ENCODE peak calls at places on chromosomes 11 and 22, in nine cellular contexts. One of them, this sample, is unnamed.

GRCh38 chr11:1011320-1011698 is 25.2 kb downstream of the MUC6 start:
- DNase-seq in Caco-2: no peak
- DNase-seq in fibroblast of lung: no peak
- DNase-seq in CD4-positive, CD25-positive, alpha-beta regulatory T cell: no peak
- DNase-seq in neuronal stem cell: no peak
- DNase-seq in OCI-LY7: no peak
- DNase-seq in GM12865: no peak
- DNase-seq in IMR-90: no peak
- DNase-seq in cardiac fibroblast: no peak
- DNase-seq in this sample: no peak

GRCh38 chr11:121894581-121894980 is 221.4 kb downstream of the BLID start:
- DNase-seq in Caco-2: no peak
- DNase-seq in fibroblast of lung: peak
- DNase-seq in CD4-positive, CD25-positive, alpha-beta regulatory T cell: no peak
- DNase-seq in neuronal stem cell: no peak
- DNase-seq in OCI-LY7: no peak
- DNase-seq in GM12865: no peak
- DNase-seq in IMR-90: peak
- DNase-seq in cardiac fibroblast: no peak
- DNase-seq in this sample: peak

GRCh38 chr11:35969089-35970046 is 25.5 kb downstream of the LDLRAD3 start:
- DNase-seq in Caco-2: peak
- DNase-seq in fibroblast of lung: no peak
- DNase-seq in CD4-positive, CD25-positive, alpha-beta regulatory T cell: no peak
- DNase-seq in neuronal stem cell: no peak
- DNase-seq in OCI-LY7: no peak
- DNase-seq in GM12865: peak
- DNase-seq in IMR-90: peak
- DNase-seq in cardiac fibroblast: no peak
- DNase-seq in this sample: peak

GRCh38 chr11:64251722-64251985 is 324 bp downstream of the PLCB3 start:
- DNase-seq in Caco-2: no peak
- DNase-seq in fibroblast of lung: no peak
- DNase-seq in CD4-positive, CD25-positive, alpha-beta regulatory T cell: no peak
- DNase-seq in neuronal stem cell: no peak
- DNase-seq in OCI-LY7: no peak
- DNase-seq in GM12865: no peak
- DNase-seq in IMR-90: no peak
- DNase-seq in cardiac fibroblast: no peak
- DNase-seq in this sample: no peak

GRCh38 chr22:46038516-46039430 is 61.8 kb upstream of the WNT7B start:
- DNase-seq in Caco-2: no peak
- DNase-seq in fibroblast of lung: no peak
- DNase-seq in CD4-positive, CD25-positive, alpha-beta regulatory T cell: no peak
- DNase-seq in neuronal stem cell: no peak
- DNase-seq in OCI-LY7: no peak
- DNase-seq in GM12865: no peak
- DNase-seq in IMR-90: no peak
- DNase-seq in cardiac fibroblast: no peak
- DNase-seq in this sample: no peak

GRCh38 chr11:36251716-36252307 is 37.4 kb downstream of the COMMD9 start:
- DNase-seq in Caco-2: no peak
- DNase-seq in fibroblast of lung: no peak
- DNase-seq in CD4-positive, CD25-positive, alpha-beta regulatory T cell: no peak
- DNase-seq in neuronal stem cell: no peak
- DNase-seq in OCI-LY7: no peak
- DNase-seq in GM12865: no peak
- DNase-seq in IMR-90: no peak
- DNase-seq in cardiac fibroblast: no peak
- DNase-seq in this sample: no peak

GRCh38 chr11:85742873-85743275 is 56.9 kb upstream of the CCDC89 start:
- DNase-seq in Caco-2: no peak
- DNase-seq in fibroblast of lung: no peak
- DNase-seq in CD4-positive, CD25-positive, alpha-beta regulatory T cell: no peak
- DNase-seq in neuronal stem cell: no peak
- DNase-seq in OCI-LY7: no peak
- DNase-seq in GM12865: no peak
- DNase-seq in IMR-90: no peak
- DNase-seq in cardiac fibroblast: no peak
- DNase-seq in this sample: no peak

GRCh38 chr22:36432592-36433317 is 45.0 kb upstream of the MYH9 start:
- DNase-seq in Caco-2: no peak
- DNase-seq in fibroblast of lung: peak
- DNase-seq in CD4-positive, CD25-positive, alpha-beta regulatory T cell: no peak
- DNase-seq in neuronal stem cell: no peak
- DNase-seq in OCI-LY7: no peak
- DNase-seq in GM12865: no peak
- DNase-seq in IMR-90: no peak
- DNase-seq in cardiac fibroblast: peak
- DNase-seq in this sample: no peak

GRCh38 chr11:130763087-130763980 is 152.9 kb downstream of the SNX19 start:
- DNase-seq in Caco-2: no peak
- DNase-seq in fibroblast of lung: peak
- DNase-seq in CD4-positive, CD25-positive, alpha-beta regulatory T cell: no peak
- DNase-seq in neuronal stem cell: no peak
- DNase-seq in OCI-LY7: no peak
- DNase-seq in GM12865: no peak
- DNase-seq in IMR-90: peak
- DNase-seq in cardiac fibroblast: no peak
- DNase-seq in this sample: peak

DNA sequence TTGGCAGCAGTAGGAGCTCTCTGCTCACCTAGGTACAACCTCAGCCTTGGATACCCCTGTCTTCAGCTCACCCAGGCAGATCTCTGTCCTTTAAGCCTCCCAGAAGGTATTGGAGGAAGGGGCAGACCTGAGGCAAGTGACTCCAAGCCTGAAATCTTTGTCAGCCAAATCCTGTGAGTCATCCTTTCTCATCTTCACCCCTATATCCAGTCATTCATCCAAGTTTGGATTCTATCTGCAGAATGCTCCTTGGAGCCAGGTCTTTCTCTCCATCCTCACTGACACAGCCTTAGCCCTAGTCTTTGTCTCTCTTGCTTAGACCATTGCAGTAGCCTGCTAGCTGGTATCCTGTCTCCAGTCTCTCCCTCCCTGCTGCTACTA is 10.4 kb upstream of the THY1 start:
- DNase-seq in Caco-2: no peak
- DNase-seq in fibroblast of lung: peak
- DNase-seq in CD4-positive, CD25-positive, alpha-beta regulatory T cell: no peak
- DNase-seq in neuronal stem cell: no peak
- DNase-seq in OCI-LY7: no peak
- DNase-seq in GM12865: no peak
- DNase-seq in IMR-90: peak
- DNase-seq in cardiac fibroblast: peak
- DNase-seq in this sample: peak
- H3K4me3 ChIP-seq in Caco-2: no peak
- H3K4me3 ChIP-seq in fibroblast of lung: peak
- H3K4me3 ChIP-seq in CD4-positive, CD25-positive, alpha-beta regulatory T cell: no peak
- H3K4me3 ChIP-seq in neuronal stem cell: no peak
- H3K4me3 ChIP-seq in OCI-LY7: no peak
- H3K4me3 ChIP-seq in GM12865: no peak
- H3K4me3 ChIP-seq in IMR-90: no peak
- H3K4me3 ChIP-seq in cardiac fibroblast: no peak
- H3K4me3 ChIP-seq in this sample: peak

GRCh38 chr11:70270104-70270876 is at the start of gene PPFIA1:
- DNase-seq in Caco-2: peak
- DNase-seq in fibroblast of lung: peak
- DNase-seq in CD4-positive, CD25-positive, alpha-beta regulatory T cell: peak
- DNase-seq in neuronal stem cell: peak
- DNase-seq in OCI-LY7: peak
- DNase-seq in GM12865: peak
- DNase-seq in IMR-90: peak
- DNase-seq in cardiac fibroblast: peak
- DNase-seq in this sample: peak

GRCh38 chr11:70271635-70271953 is 1.1 kb downstream of the PPFIA1 start:
- DNase-seq in Caco-2: no peak
- DNase-seq in fibroblast of lung: no peak
- DNase-seq in CD4-positive, CD25-positive, alpha-beta regulatory T cell: no peak
- DNase-seq in neuronal stem cell: no peak
- DNase-seq in OCI-LY7: no peak
- DNase-seq in GM12865: no peak
- DNase-seq in IMR-90: no peak
- DNase-seq in cardiac fibroblast: no peak
- DNase-seq in this sample: no peak

GRCh38 chr11:70270877-70271634 is 566 bp downstream of the PPFIA1 start:
- DNase-seq in Caco-2: peak
- DNase-seq in fibroblast of lung: peak
- DNase-seq in CD4-positive, CD25-positive, alpha-beta regulatory T cell: no peak
- DNase-seq in neuronal stem cell: peak
- DNase-seq in OCI-LY7: peak
- DNase-seq in GM12865: peak
- DNase-seq in IMR-90: peak
- DNase-seq in cardiac fibroblast: peak
- DNase-seq in this sample: peak

GRCh38 chr11:70268526-70268925 is 2.0 kb upstream of the PPFIA1 start:
- DNase-seq in Caco-2: no peak
- DNase-seq in fibroblast of lung: no peak
- DNase-seq in CD4-positive, CD25-positive, alpha-beta regulatory T cell: no peak
- DNase-seq in neuronal stem cell: no peak
- DNase-seq in OCI-LY7: no peak
- DNase-seq in GM12865: no peak
- DNase-seq in IMR-90: no peak
- DNase-seq in cardiac fibroblast: no peak
- DNase-seq in this sample: no peak

DNA sequence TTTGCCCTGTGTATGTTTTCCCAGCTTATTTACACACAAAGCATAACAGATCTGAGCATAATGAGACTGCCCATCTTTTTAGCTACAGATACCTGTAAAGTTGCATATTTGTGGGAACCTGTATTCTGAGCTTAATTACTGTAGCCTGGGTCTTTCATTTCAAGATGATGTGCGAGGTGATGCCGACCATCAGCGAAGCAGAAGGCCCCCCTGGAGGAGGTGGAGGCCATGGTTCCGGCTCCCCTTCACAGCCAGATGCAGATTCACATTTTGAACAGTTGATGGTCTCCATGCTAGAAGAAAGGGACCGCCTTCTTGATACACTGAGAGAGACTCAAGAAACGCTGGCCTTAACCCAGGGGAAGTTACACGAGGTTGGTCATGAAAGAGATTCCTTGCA is 1.5 kb downstream of the PPFIA1 start:
- DNase-seq in Caco-2: no peak
- DNase-seq in fibroblast of lung: no peak
- DNase-seq in CD4-positive, CD25-positive, alpha-beta regulatory T cell: no peak
- DNase-seq in neuronal stem cell: no peak
- DNase-seq in OCI-LY7: no peak
- DNase-seq in GM12865: no peak
- DNase-seq in IMR-90: no peak
- DNase-seq in cardiac fibroblast: no peak
- DNase-seq in this sample: no peak
- H3K4me3 ChIP-seq in Caco-2: peak
- H3K4me3 ChIP-seq in fibroblast of lung: peak
- H3K4me3 ChIP-seq in CD4-positive, CD25-positive, alpha-beta regulatory T cell: peak
- H3K4me3 ChIP-seq in neuronal stem cell: peak
- H3K4me3 ChIP-seq in OCI-LY7: peak
- H3K4me3 ChIP-seq in GM12865: no peak
- H3K4me3 ChIP-seq in IMR-90: no peak
- H3K4me3 ChIP-seq in cardiac fibroblast: no peak
- H3K4me3 ChIP-seq in this sample: peak

DNA sequence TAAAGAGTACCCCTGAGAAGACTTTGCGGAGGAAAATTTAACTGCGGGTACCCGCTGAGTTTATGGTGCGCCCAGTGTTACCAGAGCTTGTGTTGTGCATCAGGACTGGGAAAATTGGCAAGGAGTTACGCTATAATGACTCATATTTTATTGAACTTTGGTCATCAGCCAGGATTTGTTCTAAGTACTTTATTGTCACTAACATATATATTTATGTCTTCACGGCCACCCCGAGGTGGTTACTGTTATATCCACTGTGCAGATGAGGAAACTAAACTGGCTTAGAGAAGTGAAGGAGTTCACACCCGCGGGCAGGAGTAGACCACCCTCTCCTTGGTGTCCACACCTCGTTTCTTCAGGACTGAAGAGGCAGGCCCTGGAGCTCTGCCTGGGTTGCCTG is 662 bp downstream of the ACCS start:
- DNase-seq in Caco-2: no peak
- DNase-seq in fibroblast of lung: peak
- DNase-seq in CD4-positive, CD25-positive, alpha-beta regulatory T cell: no peak
- DNase-seq in neuronal stem cell: no peak
- DNase-seq in OCI-LY7: no peak
- DNase-seq in GM12865: no peak
- DNase-seq in IMR-90: peak
- DNase-seq in cardiac fibroblast: peak
- DNase-seq in this sample: peak
- H3K4me3 ChIP-seq in Caco-2: peak
- H3K4me3 ChIP-seq in fibroblast of lung: peak
- H3K4me3 ChIP-seq in CD4-positive, CD25-positive, alpha-beta regulatory T cell: peak
- H3K4me3 ChIP-seq in neuronal stem cell: no peak
- H3K4me3 ChIP-seq in OCI-LY7: no peak
- H3K4me3 ChIP-seq in GM12865: peak
- H3K4me3 ChIP-seq in IMR-90: peak
- H3K4me3 ChIP-seq in cardiac fibroblast: peak
- H3K4me3 ChIP-seq in this sample: peak

GRCh38 chr11:46916251-46916650 is 2.1 kb downstream of the LRP4 start:
- DNase-seq in Caco-2: no peak
- DNase-seq in fibroblast of lung: no peak
- DNase-seq in CD4-positive, CD25-positive, alpha-beta regulatory T cell: no peak
- DNase-seq in neuronal stem cell: no peak
- DNase-seq in OCI-LY7: no peak
- DNase-seq in GM12865: no peak
- DNase-seq in IMR-90: no peak
- DNase-seq in cardiac fibroblast: no peak
- DNase-seq in this sample: no peak
- H3K4me3 ChIP-seq in Caco-2: peak
- H3K4me3 ChIP-seq in fibroblast of lung: peak
- H3K4me3 ChIP-seq in CD4-positive, CD25-positive, alpha-beta regulatory T cell: peak
- H3K4me3 ChIP-seq in neuronal stem cell: peak
- H3K4me3 ChIP-seq in OCI-LY7: peak
- H3K4me3 ChIP-seq in GM12865: no peak
- H3K4me3 ChIP-seq in IMR-90: peak
- H3K4me3 ChIP-seq in cardiac fibroblast: peak
- H3K4me3 ChIP-seq in this sample: peak

GRCh38 chr22:17706451-17706900 is 67.8 kb downstream of the BID start:
- DNase-seq in Caco-2: no peak
- DNase-seq in fibroblast of lung: peak
- DNase-seq in CD4-positive, CD25-positive, alpha-beta regulatory T cell: peak
- DNase-seq in neuronal stem cell: no peak
- DNase-seq in OCI-LY7: peak
- DNase-seq in GM12865: peak
- DNase-seq in IMR-90: peak
- DNase-seq in cardiac fibroblast: peak
- DNase-seq in this sample: peak
- H3K4me3 ChIP-seq in Caco-2: no peak
- H3K4me3 ChIP-seq in fibroblast of lung: peak
- H3K4me3 ChIP-seq in CD4-positive, CD25-positive, alpha-beta regulatory T cell: peak
- H3K4me3 ChIP-seq in neuronal stem cell: no peak
- H3K4me3 ChIP-seq in OCI-LY7: peak
- H3K4me3 ChIP-seq in GM12865: peak
- H3K4me3 ChIP-seq in IMR-90: peak
- H3K4me3 ChIP-seq in cardiac fibroblast: peak
- H3K4me3 ChIP-seq in this sample: peak

This sample was measured in foreskin fibroblast.